ENCODE peak calls at places on chromosomes 6 and 20, in eight cellular contexts. W is fibroblast of lung; J is neuronal stem cell; K is Peyer's patch; A is tibial artery; S is CD8-positive, alpha-beta memory T cell; O is left ventricle myocardium inferior; U is SJSA1. F is an unnamed sample.

GRCh38 chr6:37761872-37762271 is 57.7 kb upstream of the ZFAND3 start:
- DNase-seq in W (no peak), J (no peak), K (no peak), A (no peak), S (no peak), O (no peak), U (no peak), F (no peak)

GRCh38 chr20:44692932-44693476 is 22.2 kb upstream of the CCN5 start:
- DNase-seq in W (peak; percentile 97), J (no peak), K (no peak), A (peak; percentile 98), S (no peak), O (peak; percentile 78), U (peak; percentile 92), F (peak; percentile 77)

GRCh38 chr6:25623874-25624273 is 28.1 kb upstream of the SCGN start:
- DNase-seq in W (no peak), J (no peak), K (no peak), A (no peak), S (no peak), O (no peak), U (no peak), F (no peak)

GRCh38 chr6:4358414-4359107 is 223.2 kb upstream of the ECI2 start:
- DNase-seq in W (peak; percentile 99), J (peak; percentile 23), K (peak; percentile 82), A (peak; percentile 99), S (no peak), O (peak; percentile 88), U (peak; percentile 99), F (peak; percentile 95)

GRCh38 chr6:66993272-66993671 is 1286.2 kb upstream of the EYS start:
- DNase-seq in W (peak; percentile 37), J (no peak), K (no peak), A (no peak), S (no peak), O (no peak), U (no peak), F (no peak)

GRCh38 chr6:136076496-136076895 is 173.6 kb downstream of the MTFR2 start:
- DNase-seq in W (no peak), J (no peak), K (no peak), A (no peak), S (no peak), O (no peak), U (no peak), F (no peak)

GRCh38 chr6:168363811-168364792 is 44.5 kb upstream of the DACT2 start:
- DNase-seq in W (no peak), J (no peak), K (peak; percentile 14), A (peak; percentile 35), S (no peak), O (no peak), U (no peak), F (no peak)

GRCh38 chr6:146860583-146860982 is 261.8 kb downstream of the ADGB start:
- DNase-seq in W (no peak), J (no peak), K (no peak), A (no peak), S (no peak), O (no peak), U (no peak), F (no peak)

GRCh38 chr6:114142256-114142655 is 171.3 kb upstream of the HDAC2 start:
- DNase-seq in W (no peak), J (no peak), K (no peak), A (no peak), S (no peak), O (no peak), U (no peak), F (no peak)

GRCh38 chr6:80271074-80271473 is 164.6 kb downstream of the BCKDHB start:
- DNase-seq in W (no peak), J (no peak), K (no peak), A (no peak), S (no peak), O (no peak), U (no peak), F (no peak)

GRCh38 chr20:57663681-57664451 is 43.6 kb upstream of the ZBP1 start:
- DNase-seq in W (no peak), J (no peak), K (peak; percentile 43), A (peak; percentile 64), S (no peak), O (peak; percentile 10), U (no peak), F (no peak)

GRCh38 chr20:20083796-20084195 is 31.5 kb downstream of the CFAP61 start:
- DNase-seq in W (peak; percentile 45), J (peak; percentile 21), K (no peak), A (no peak), S (peak; percentile 27), O (no peak), U (no peak), F (no peak)

GRCh38 chr20:33765592-33765991 is 33.8 kb downstream of the ZNF341 start:
- DNase-seq in W (no peak), J (no peak), K (no peak), A (no peak), S (no peak), O (no peak), U (no peak), F (no peak)

GRCh38 chr6:127402890-127403617 is 56.1 kb downstream of the KIAA0408 start:
- DNase-seq in W (no peak), J (no peak), K (no peak), A (no peak), S (no peak), O (no peak), U (no peak), F (no peak)

GRCh38 chr6:143673638-143674037 is 4.1 kb upstream of the PHACTR2 start:
- DNase-seq in W (no peak), J (peak; percentile 41), K (no peak), A (no peak), S (no peak), O (no peak), U (peak; percentile 78), F (no peak)

GRCh38 chr20:25486377-25486776 is 78.9 kb downstream of the GINS1 start:
- DNase-seq in W (peak; percentile 22), J (no peak), K (no peak), A (no peak), S (no peak), O (peak; percentile 44), U (no peak), F (peak; percentile 10)

GRCh38 chr20:25485872-25486271 is 78.4 kb downstream of the GINS1 start:
- DNase-seq in W (no peak), J (no peak), K (no peak), A (no peak), S (no peak), O (no peak), U (no peak), F (no peak)

GRCh38 chr20:25483431-25484132 is 76.1 kb downstream of the GINS1 start:
- DNase-seq in W (no peak), J (no peak), K (no peak), A (no peak), S (no peak), O (no peak), U (no peak), F (no peak)

GRCh38 chr20:25484224-25484846 is 76.9 kb downstream of the GINS1 start:
- DNase-seq in W (no peak), J (no peak), K (no peak), A (no peak), S (no peak), O (no peak), U (no peak), F (no peak)

DNA sequence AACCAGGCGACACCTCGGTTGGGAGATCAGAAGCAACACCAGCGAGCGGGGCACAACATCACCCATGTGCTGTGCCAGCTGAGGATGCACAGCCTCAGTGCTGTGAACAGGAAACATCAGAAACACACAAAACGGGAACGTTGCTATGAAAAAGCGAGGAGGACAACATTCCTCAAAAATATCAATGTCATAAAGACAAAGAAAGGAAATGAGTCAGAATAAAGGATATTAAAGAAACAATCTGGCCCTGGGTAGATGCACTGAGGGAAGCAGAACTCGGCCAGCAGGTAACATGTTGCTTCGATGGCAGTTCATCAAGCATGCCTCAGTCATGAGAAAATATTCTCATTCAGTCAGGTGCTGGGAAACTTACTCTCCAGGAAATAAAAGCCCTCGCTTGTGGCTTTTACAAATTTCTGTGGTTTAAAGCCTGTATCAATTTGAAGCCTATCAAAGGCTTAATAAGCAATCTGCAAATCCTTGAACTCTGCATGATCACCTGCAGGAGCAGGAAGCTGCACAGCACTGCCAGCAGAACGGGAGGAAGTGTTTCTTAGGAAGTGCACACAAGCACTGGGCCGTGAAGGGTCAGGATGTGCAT is 77.5 kb downstream of the GINS1 start:
- DNase-seq in W (no peak), J (no peak), K (no peak), A (no peak), S (no peak), O (no peak), U (no peak), F (no peak)
- H3K27ac ChIP-seq in W (no peak overlapping the region), J (no peak overlapping the region), K (no peak overlapping the region), A (no peak overlapping the region), S (no peak overlapping the region), O (no peak overlapping the region), U (no peak overlapping the region), F (no peak overlapping the region)

DNA sequence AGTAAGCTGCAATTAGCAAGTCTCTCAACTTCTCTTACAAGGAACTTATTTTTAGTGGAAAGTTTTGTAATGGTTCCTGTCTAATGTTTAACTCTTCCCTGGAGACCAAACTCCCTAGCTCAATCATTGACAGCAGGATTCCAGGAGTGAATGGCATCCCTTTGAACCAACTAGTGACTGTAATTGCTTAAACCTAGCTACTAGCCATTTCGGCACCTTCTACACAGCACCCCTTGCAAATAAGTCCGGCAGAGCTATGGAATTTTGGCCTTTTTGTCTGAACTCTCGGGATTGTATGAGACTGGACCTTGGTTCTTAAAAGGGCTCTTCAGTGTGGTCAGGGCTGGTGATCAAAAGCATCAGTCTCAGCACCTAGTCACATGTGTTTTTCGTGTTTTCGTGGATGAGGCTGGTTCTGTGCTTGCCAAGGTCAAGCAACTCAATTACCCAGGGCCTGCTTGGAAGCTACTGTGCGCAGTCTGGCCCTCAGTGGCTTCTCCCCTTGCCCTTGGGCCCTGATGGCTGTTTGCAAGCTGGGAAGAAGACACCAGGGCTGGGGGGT is 135.3 kb upstream of the NEDD9 start:
- DNase-seq in W (no peak), J (no peak), K (no peak), A (no peak), S (no peak), O (no peak), U (no peak), F (no peak)
- H3K27ac ChIP-seq in W (no peak overlapping the region), J (peak overlapping the region; percentile 60), K (no peak overlapping the region), A (peak overlapping the region; percentile 10), S (no peak overlapping the region), O (peak overlapping the region; percentile 88), U (peak overlapping the region; percentile 30), F (no peak overlapping the region)

DNA sequence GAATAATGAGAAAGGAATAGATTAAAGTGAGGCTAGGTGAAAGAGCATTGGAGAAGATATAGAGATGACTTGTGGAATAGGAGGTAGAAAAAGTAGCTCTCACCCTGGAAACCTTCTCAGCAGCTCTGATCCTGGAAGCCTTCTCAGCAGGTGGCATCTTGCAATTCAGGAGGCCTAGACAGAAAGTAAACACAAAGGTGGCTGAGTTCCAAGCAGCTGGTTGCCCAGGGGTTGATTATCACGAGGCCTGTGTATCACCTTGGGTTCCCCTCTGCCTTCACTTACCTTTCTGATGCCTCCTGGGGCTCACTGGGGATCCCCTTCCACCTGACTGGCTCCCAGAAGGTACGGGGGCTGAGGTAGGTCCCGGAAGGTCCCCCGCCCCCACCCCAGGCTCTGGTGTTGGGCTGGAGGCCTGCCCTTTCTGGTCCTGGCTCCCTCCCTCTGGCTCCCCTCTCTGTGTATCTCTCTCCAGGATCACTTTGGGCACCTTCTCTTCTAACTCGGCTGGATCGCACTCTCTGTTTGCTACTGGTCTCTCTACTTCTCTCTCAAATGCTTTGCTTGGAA is 9.7 kb downstream of the MDC1 start:
- DNase-seq in W (no peak), J (no peak), K (no peak), A (no peak), S (no peak), O (no peak), U (no peak), F (no peak)
- H3K27ac ChIP-seq in W (no peak overlapping the region), J (no peak overlapping the region), K (no peak overlapping the region), A (no peak overlapping the region), S (no peak overlapping the region), O (no peak overlapping the region), U (no peak overlapping the region), F (no peak overlapping the region)

GRCh38 chr6:45836984-45837383 is 178.7 kb downstream of the CLIC5 start:
- DNase-seq in W (no peak), J (no peak), K (no peak), A (no peak), S (no peak), O (no peak), U (no peak), F (no peak)
- H3K27ac ChIP-seq in W (no peak overlapping the region), J (no peak overlapping the region), K (no peak overlapping the region), A (no peak overlapping the region), S (no peak overlapping the region), O (no peak overlapping the region), U (no peak overlapping the region), F (no peak overlapping the region)